ENCODE peak calls at places on chromosomes 13 and 19, in ten cellular contexts. E, N, Y, D, A, T, V, S, J and X are unnamed samples.
A peak's percentile ranks its signal among the peaks of the same experiment; 100 is the strongest.

GRCh38 chr13:26460652-26461051 is 96.8 kb upstream of the WASF3 start:
- DNase-seq in S (no peak), N (peak; percentile 84), J (peak; percentile 79), Y (no peak), D (no peak), V (no peak), E (no peak), T (no peak), A (no peak), X (peak; percentile 45)

GRCh38 chr13:103140001-103140671 is 73.9 kb upstream of the SLC10A2 start:
- DNase-seq in A (no peak), T (no peak), E (no peak), S (peak; percentile 35), V (peak; percentile 19), N (no peak), J (no peak), D (no peak), Y (no peak), X (peak; percentile 33)

GRCh38 chr13:20188649-20189553 is 3.8 kb downstream of the GJB2 start:
- DNase-seq in N (no peak), V (no peak), E (no peak), J (no peak), A (no peak), T (peak; percentile 19), Y (no peak), D (no peak), S (peak; percentile 23), X (no peak)

GRCh38 chr19:14325863-14326262 is 55.4 kb upstream of the ADGRE5 start:
- DNase-seq in T (no peak), S (no peak), E (no peak), D (no peak), J (no peak), N (no peak), V (no peak), A (no peak), Y (no peak), X (no peak)

GRCh38 chr13:106156468-106156867 is 379.0 kb downstream of the EFNB2 start:
- DNase-seq in N (peak; percentile 99), A (no peak), J (no peak), E (no peak), T (no peak), V (no peak), D (no peak), S (no peak), Y (no peak), X (peak; percentile 97)

GRCh38 chr19:56159009-56159501 is 16.8 kb upstream of the GALP start:
- DNase-seq in N (no peak), T (no peak), S (no peak), A (no peak), V (no peak), E (no peak), J (no peak), D (no peak), Y (no peak), X (no peak)

GRCh38 chr19:58328999-58329398 is 2.2 kb downstream of the ZSCAN22 start:
- DNase-seq in Y (no peak), S (peak; percentile 54), N (no peak), T (no peak), J (no peak), E (no peak), V (peak; percentile 43), D (no peak), A (no peak), X (no peak)

GRCh38 chr19:6752257-6753177 is 13.0 kb downstream of the TRIP10 start:
- DNase-seq in E (no peak), S (peak; percentile 47), A (no peak), D (no peak), J (no peak), T (no peak), V (no peak), N (no peak), Y (no peak), X (no peak)

GRCh38 chr19:11138659-11139526 is 16.7 kb downstream of the SPC24 start:
- DNase-seq in J (peak; percentile 86), D (no peak), N (peak; percentile 77), V (peak; percentile 43), T (no peak), A (peak; percentile 49), Y (no peak), S (peak; percentile 66), E (peak; percentile 24), X (peak; percentile 73)

GRCh38 chr19:45467456-45468158 is at the start of gene FOSB:
- DNase-seq in J (peak; percentile 94), Y (peak; percentile 88), N (peak; percentile 92), E (peak; percentile 89), S (peak; percentile 96), V (peak; percentile 94), A (peak; percentile 70), T (peak; percentile 95), D (peak; percentile 93), X (peak; percentile 95)

GRCh38 chr13:74174810-74175209 is 40.6 kb upstream of the KLF12 start:
- DNase-seq in E (no peak), Y (no peak), N (no peak), T (no peak), S (no peak), A (no peak), V (no peak), D (no peak), J (no peak), X (no peak)

GRCh38 chr13:36124236-36124822 is 6.9 kb downstream of the DCLK1 start:
- DNase-seq in E (no peak), J (no peak), A (no peak), S (no peak), Y (no peak), V (no peak), T (no peak), N (peak; percentile 4), D (no peak), X (peak; percentile 52)

GRCh38 chr13:50123862-50124535 is 108.8 kb downstream of the KCNRG start:
- DNase-seq in S (no peak), T (peak; percentile 59), D (no peak), A (peak; percentile 81), J (peak; percentile 97), N (peak; percentile 97), Y (peak; percentile 47), E (peak; percentile 80), V (peak; percentile 86), X (peak; percentile 91)

GRCh38 chr13:110323172-110323851 is 16.2 kb downstream of the COL4A2 start:
- DNase-seq in S (no peak), J (no peak), N (peak; percentile 96), T (no peak), E (no peak), V (no peak), Y (no peak), D (no peak), A (peak; percentile 87), X (peak; percentile 89)

GRCh38 chr13:99496322-99497142 is 4.7 kb upstream of the TM9SF2 start:
- DNase-seq in E (no peak), D (no peak), N (peak; percentile 15), J (peak; percentile 21), V (peak; percentile 35), A (no peak), T (peak; percentile 87), S (peak; percentile 72), Y (no peak), X (peak; percentile 9)

GRCh38 chr13:112671359-112671758 is 18.5 kb upstream of the ATP11A start:
- DNase-seq in T (no peak), D (no peak), Y (no peak), V (no peak), E (no peak), J (no peak), S (no peak), A (no peak), N (no peak), X (no peak)

GRCh38 chr19:35088514-35088913 is 27.1 kb upstream of the FXYD3 start:
- DNase-seq in Y (no peak), N (peak; percentile 87), D (no peak), E (no peak), A (no peak), T (no peak), V (no peak), J (no peak), S (no peak), X (peak; percentile 69)

GRCh38 chr13:103009061-103009840 is 57.0 kb downstream of the SLC10A2 start:
- DNase-seq in Y (no peak), A (no peak), V (no peak), N (no peak), E (no peak), T (no peak), S (no peak), J (no peak), D (no peak), X (peak; percentile 28)

GRCh38 chr13:66657165-66657895 is 572.8 kb downstream of the PCDH9 start:
- DNase-seq in D (peak; percentile 34), V (no peak), A (peak; percentile 41), N (peak; percentile 98), Y (no peak), J (peak; percentile 44), E (no peak), T (no peak), S (peak; percentile 32), X (peak; percentile 99)

GRCh38 chr13:32824671-32825070 is 191.6 kb upstream of the KL start:
- DNase-seq in N (peak; percentile 95), A (no peak), D (no peak), Y (no peak), S (no peak), V (no peak), T (no peak), E (no peak), J (no peak), X (peak; percentile 91)

GRCh38 chr13:114161644-114162532 is 17.2 kb upstream of the CFAP97D2 start:
- DNase-seq in J (no peak), E (no peak), D (no peak), S (no peak), T (peak; percentile 41), Y (no peak), V (peak; percentile 50), A (no peak), N (peak; percentile 19), X (no peak)

GRCh38 chr19:10137751-10138682 is 18.3 kb upstream of the EIF3G start:
- DNase-seq in T (no peak), E (no peak), J (no peak), D (peak; percentile 83), V (no peak), S (no peak), N (no peak), A (no peak), Y (no peak), X (no peak)

GRCh38 chr19:2371656-2372055 is 11.6 kb downstream of the TMPRSS9 start:
- DNase-seq in N (peak; percentile 60), J (no peak), D (no peak), Y (no peak), V (no peak), A (no peak), E (no peak), S (no peak), T (no peak), X (no peak)

GRCh38 chr19:30353394-30353793 is 18.8 kb upstream of the ZNF536 start:
- DNase-seq in S (no peak), V (no peak), T (no peak), J (no peak), Y (no peak), D (no peak), A (no peak), N (no peak), E (no peak), X (no peak)

GRCh38 chr19:3366104-3366760 is at the start of gene NFIC:
- DNase-seq in Y (no peak), V (peak; percentile 83), E (no peak), A (no peak), N (peak; percentile 79), T (no peak), J (peak; percentile 84), S (peak; percentile 84), D (peak; percentile 83), X (peak; percentile 69)

GRCh38 chr19:33373701-33374405 is at the start of gene CEBPG:
- DNase-seq in S (peak; percentile 66), J (peak; percentile 64), N (peak; percentile 64), V (peak; percentile 38), E (no peak), D (peak; percentile 56), Y (peak; percentile 41), T (peak; percentile 55), A (no peak), X (no peak)

GRCh38 chr19:45886427-45887310 is 728 bp upstream of the IRF2BP1 start:
- DNase-seq in E (peak; percentile 95), J (peak; percentile 89), Y (peak; percentile 78), N (peak; percentile 92), T (peak; percentile 97), A (peak; percentile 79), D (peak; percentile 86), S (peak; percentile 94), V (peak; percentile 89), X (peak; percentile 93)

GRCh38 chr13:79581870-79582315 is 100.9 kb downstream of the NDFIP2 start:
- DNase-seq in E (no peak), J (peak; percentile 35), Y (no peak), S (no peak), A (peak; percentile 16), D (no peak), V (no peak), T (no peak), N (peak; percentile 3), X (peak; percentile 52)